ENCODE peak calls at places on chromosomes 7 and 10, in eight cellular contexts. N is HCT116, S is Peyer's patch, F is stomach, R is H1, V is tibial nerve, X is adrenal gland, H is transverse colon. U is an unnamed sample.

GRCh38 chr10:107085661-107086525 is 78.6 kb downstream of the SORCS1 start:
- DNase-seq in V (no peak), R (no peak), H (no peak), F (no peak), S (no peak), N (no peak), X (no peak), U (no peak)

GRCh38 chr7:36284470-36284869 is 105.2 kb upstream of the ANLN start:
- DNase-seq in X (no peak), N (no peak), S (no peak), V (no peak), F (no peak), R (no peak), H (no peak), U (no peak)

GRCh38 chr7:104328970-104329825 is 795 bp downstream of the LHFPL3 start:
- DNase-seq in H (no peak), X (no peak), N (no peak), S (no peak), R (no peak), V (no peak), F (no peak), U (no peak)

GRCh38 chr7:154783281-154783909 is 219.5 kb downstream of the PAXIP1 start:
- DNase-seq in V (no peak), S (no peak), H (no peak), X (no peak), F (no peak), N (no peak), R (no peak), U (no peak)

GRCh38 chr7:14505906-14506305 is 396.6 kb downstream of the DGKB start:
- DNase-seq in N (no peak), S (no peak), X (no peak), V (no peak), R (no peak), F (no peak), H (no peak), U (no peak)

GRCh38 chr10:114163062-114163861 is 10.7 kb downstream of the CCDC186 start:
- DNase-seq in N (no peak), S (no peak), V (no peak), H (no peak), X (no peak), F (no peak), R (no peak), U (no peak)

GRCh38 chr7:84837405-84837804 is 349.5 kb downstream of the SEMA3D start:
- DNase-seq in V (no peak), R (no peak), N (no peak), S (no peak), H (no peak), F (no peak), X (no peak), U (no peak)

GRCh38 chr7:157710396-157710795 is 373.6 kb downstream of the DNAJB6 start:
- DNase-seq in V (no peak), X (no peak), R (no peak), S (no peak), F (no peak), N (no peak), H (no peak), U (no peak)

GRCh38 chr10:130335336-130335735 is 199.1 kb downstream of the GLRX3 start:
- DNase-seq in R (no peak), S (no peak), X (no peak), V (no peak), N (no peak), F (no peak), H (no peak), U (no peak)

GRCh38 chr7:20598479-20599419 is 16.7 kb upstream of the ABCB5 start:
- DNase-seq in S (no peak), F (no peak), X (no peak), N (peak), R (no peak), H (no peak), V (no peak), U (no peak)

GRCh38 chr10:105266966-105267539 is 626.0 kb downstream of the SORCS3 start:
- DNase-seq in H (no peak), S (no peak), R (no peak), X (no peak), N (no peak), F (no peak), V (no peak), U (no peak)

GRCh38 chr7:47392241-47392759 is 189.6 kb downstream of the TNS3 start:
- DNase-seq in N (no peak), S (no peak), V (no peak), F (peak), R (no peak), H (no peak), X (peak), U (no peak)

GRCh38 chr7:41698726-41699125 is 4.2 kb downstream of the INHBA start:
- DNase-seq in V (no peak), F (no peak), S (no peak), R (no peak), N (no peak), H (no peak), X (no peak), U (no peak)

GRCh38 chr7:23247602-23248335 is 1.2 kb downstream of the GPNMB start:
- DNase-seq in S (no peak), X (peak), F (no peak), N (no peak), V (peak), H (peak), R (no peak), U (no peak)

GRCh38 chr10:56593120-56593519 is 232.1 kb upstream of the ZWINT start:
- DNase-seq in F (no peak), V (no peak), H (no peak), S (no peak), N (no peak), R (no peak), X (no peak), U (no peak)

GRCh38 chr7:117086788-117087187 is 133.5 kb downstream of the ST7 start:
- DNase-seq in R (no peak), H (no peak), X (no peak), N (no peak), V (no peak), F (no peak), S (no peak), U (no peak)

DNA sequence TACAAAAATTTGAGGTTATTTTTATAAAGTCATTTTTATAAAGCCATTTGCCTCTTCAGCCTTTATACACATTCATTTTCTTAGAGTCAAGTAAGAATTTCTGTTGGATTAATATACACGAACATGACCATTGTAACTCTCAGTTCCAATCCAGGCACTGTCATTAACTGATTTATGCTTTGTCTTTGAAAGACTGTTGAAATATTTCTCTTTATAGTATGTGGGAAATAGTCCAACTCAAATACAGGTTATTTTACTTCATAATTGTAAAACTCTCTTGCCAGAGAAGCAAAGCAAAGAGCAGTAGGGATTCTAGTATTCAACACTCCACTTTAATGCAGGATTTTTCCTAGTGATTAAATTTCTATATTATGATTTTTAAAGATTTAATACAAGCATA is 36.5 kb upstream of the PAPSS2 start:
- DNase-seq in H (no peak), F (no peak), X (no peak), V (no peak), S (no peak), R (no peak), N (no peak), U (no peak)
- TF ChIP-seq POLR2A in H (no peak), F (no peak), X (no peak), V (no peak), S (no peak), R (no peak), N (no peak), U (no peak)

DNA sequence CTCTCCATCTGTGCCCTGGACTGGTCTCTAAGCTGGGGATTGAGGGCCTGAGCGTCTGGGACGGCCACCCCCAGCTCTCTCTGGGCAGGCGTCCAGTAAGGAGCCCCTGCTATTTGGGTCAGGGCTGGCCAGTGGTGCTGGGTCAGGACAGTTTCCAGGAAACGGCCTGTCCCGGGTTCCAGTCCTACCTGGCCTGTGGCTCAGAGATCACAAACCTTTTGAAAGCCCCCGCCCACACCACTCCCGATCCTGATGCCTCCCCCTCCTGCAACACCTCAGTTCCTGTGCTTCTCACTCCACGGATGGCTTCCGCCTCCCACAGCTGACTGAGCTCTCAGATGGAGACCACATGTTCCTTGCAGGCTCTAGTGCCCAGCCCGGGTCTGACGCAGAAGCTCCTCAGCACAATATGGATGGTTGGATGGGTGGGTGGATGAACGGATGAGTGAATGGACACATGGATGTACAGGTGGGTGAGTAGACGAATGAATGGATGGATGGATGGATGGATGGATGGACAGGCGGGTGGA is 91.7 kb upstream of the PDGFA start:
- DNase-seq in X (no peak), S (no peak), F (no peak), R (no peak), V (no peak), H (no peak), N (no peak), U (no peak)
- H3K27ac ChIP-seq in X (no peak), S (peak), F (peak), R (no peak), V (peak), H (peak), N (no peak), U (peak)

GRCh38 chr7:138668197-138668596 is 33.0 kb downstream of the SVOPL start:
- DNase-seq in N (no peak), R (no peak), X (no peak), S (no peak), V (no peak), F (no peak), H (no peak), U (no peak)
- H3K4me3 ChIP-seq in N (no peak), R (no peak), X (no peak), S (no peak), V (no peak), F (no peak), H (no peak), U (no peak)

DNA sequence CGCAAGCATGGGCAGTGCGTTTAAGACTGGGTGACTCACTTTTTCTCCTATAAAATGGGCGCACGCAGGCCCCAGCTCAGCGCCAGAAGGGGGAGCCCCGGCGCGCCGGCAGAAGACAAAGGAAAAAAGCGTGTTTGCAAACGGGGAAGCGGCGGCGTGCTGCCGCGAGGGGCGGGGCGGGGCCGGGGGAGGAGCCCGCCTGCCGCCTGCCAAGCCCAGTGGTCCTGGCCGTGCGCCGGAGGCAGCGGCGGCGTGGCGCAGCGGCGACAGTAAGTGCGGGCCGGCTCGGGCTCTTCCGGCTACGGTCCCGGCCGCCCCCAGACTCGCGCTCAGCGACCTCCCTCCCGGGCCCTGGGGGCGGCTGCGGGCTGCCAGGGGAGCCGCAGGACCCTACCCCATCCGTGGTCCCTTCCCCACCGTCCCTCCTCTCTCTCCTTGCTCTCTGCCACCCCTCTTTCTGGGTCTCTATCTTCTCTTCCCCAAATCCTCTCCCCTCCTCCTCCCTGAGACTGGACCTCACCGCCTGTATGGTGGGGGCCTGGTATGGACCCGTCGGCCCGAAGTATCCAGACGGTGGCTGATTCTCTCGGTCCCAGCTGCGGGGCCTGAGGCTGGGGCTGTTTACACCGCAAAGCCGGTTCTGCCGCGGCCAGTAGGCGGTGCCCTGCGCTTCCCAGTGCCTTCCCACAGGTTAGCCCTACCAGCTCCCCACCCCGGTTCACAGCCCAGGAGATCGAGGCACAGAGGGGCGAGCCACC is at the start of gene SLC29A3:
- DNase-seq in N (peak), F (peak), S (peak), X (peak), R (peak), H (peak), V (peak), U (no peak)
- TF ChIP-seq POLR2A in N (peak), F (no peak), S (peak), X (peak), R (peak), H (peak), V (no peak), U (peak)

U was measured in vagina.